ENCODE peak calls at places on chromosomes 16 and 17, in ten cellular contexts. D is stimulated activated effector memory CD8-positive, alpha-beta T cell treated with anti-CD3 and anti-CD28 coated beads, Interleukin-12 subunit alpha, Interleukin-12 subunit beta, amount 100 ng/mL, for 72 hours; G is T-cell; R is GF-D8; L is IMR-90; U is activated T-cell treated with anti-CD3 and anti-CD28 coated beads, Interleukin-2, amount 50 U/mL, for 1 hour; K is HFFc6; M is hepatic stellate cell; Z is coronary artery; I is posterior cingulate gyrus. B is an unnamed sample.

GRCh38 chr17:76314392-76315227 is 6.5 kb upstream of the QRICH2 start:
- DNase-seq in R (no peak), I (no peak), L (peak), Z (no peak), U (no peak), D (no peak), K (no peak), M (no peak), G (no peak), B (no peak)

GRCh38 chr16:31386157-31386984 is 6.8 kb upstream of the ITGAD start:
- DNase-seq in R (no peak), M (peak), K (peak), I (no peak), U (no peak), L (peak), Z (no peak), D (no peak), G (no peak), B (no peak)

GRCh38 chr16:54927125-54928015 is 3.3 kb upstream of the IRX5 start:
- DNase-seq in G (no peak), K (no peak), U (no peak), Z (no peak), R (no peak), M (no peak), I (no peak), L (no peak), D (no peak), B (no peak)

GRCh38 chr17:49836111-49837030 is 11.5 kb downstream of the TAC4 start:
- DNase-seq in I (no peak), R (no peak), M (no peak), L (peak), D (no peak), Z (no peak), G (no peak), U (no peak), K (no peak), B (no peak)

GRCh38 chr16:57732011-57732410 is 3.6 kb upstream of the KATNB1 start:
- DNase-seq in G (no peak), R (no peak), L (peak), K (peak), I (no peak), D (no peak), U (no peak), M (peak), Z (no peak), B (no peak)

GRCh38 chr16:25006504-25007055 is 8.6 kb downstream of the ARHGAP17 start:
- DNase-seq in R (peak), L (peak), G (no peak), U (no peak), Z (peak), K (peak), M (no peak), D (no peak), I (no peak), B (no peak)

GRCh38 chr17:61018938-61019337 is 341.3 kb downstream of the BCAS3 start:
- DNase-seq in R (no peak), M (no peak), K (no peak), G (no peak), Z (no peak), D (no peak), L (no peak), U (no peak), I (no peak), B (no peak)

GRCh38 chr17:40298726-40299125 is 10.3 kb upstream of the RARA start:
- DNase-seq in M (peak), D (no peak), U (no peak), Z (no peak), R (no peak), K (peak), G (no peak), I (no peak), L (peak), B (no peak)

GRCh38 chr17:60170835-60171752 is 21.3 kb downstream of the CA4 start:
- DNase-seq in R (no peak), I (peak), D (no peak), K (peak), U (no peak), G (no peak), L (peak), Z (no peak), M (no peak), B (no peak)

GRCh38 chr16:77898671-77899211 is 110.4 kb downstream of the VAT1L start:
- DNase-seq in L (peak), G (no peak), D (no peak), U (no peak), Z (no peak), I (no peak), K (no peak), M (no peak), R (no peak), B (no peak)

GRCh38 chr16:11133344-11133921 is 122.6 kb downstream of the SOCS1 start:
- DNase-seq in D (no peak), U (no peak), L (peak), M (peak), I (no peak), K (peak), R (no peak), Z (peak), G (no peak), B (no peak)

GRCh38 chr17:51035436-51035835 is 85.2 kb downstream of the SPAG9 start:
- DNase-seq in R (peak), G (no peak), L (peak), I (no peak), U (no peak), D (no peak), K (peak), M (peak), Z (no peak), B (no peak)

GRCh38 chr16:2964416-2965223 is 545 bp downstream of the KREMEN2 start:
- DNase-seq in U (peak), D (no peak), K (no peak), L (no peak), G (peak), M (no peak), Z (no peak), R (peak), I (no peak), B (peak)

GRCh38 chr16:8851761-8852403 is 16.9 kb downstream of the CARHSP1 start:
- DNase-seq in K (no peak), U (no peak), I (no peak), D (no peak), Z (no peak), M (no peak), L (no peak), R (no peak), G (no peak), B (no peak)

GRCh38 chr17:21453144-21453982 is 77.2 kb downstream of the KCNJ12 start:
- DNase-seq in U (no peak), R (no peak), G (no peak), I (no peak), K (no peak), M (no peak), D (no peak), L (no peak), Z (peak), B (no peak)

GRCh38 chr16:89448656-89449055 is 41.7 kb downstream of the ANKRD11 start:
- DNase-seq in D (no peak), K (no peak), G (no peak), M (no peak), R (no peak), U (no peak), L (no peak), I (no peak), Z (no peak), B (no peak)

GRCh38 chr17:8436169-8436932 is 667 bp downstream of the NDEL1 start:
- DNase-seq in Z (peak), L (peak), I (peak), G (peak), D (peak), K (peak), R (no peak), M (peak), U (no peak), B (peak)

GRCh38 chr17:70906808-70907207 is 737.5 kb downstream of the KCNJ2 start:
- DNase-seq in G (no peak), L (peak), I (no peak), D (no peak), Z (no peak), K (no peak), M (no peak), U (no peak), R (no peak), B (no peak)

GRCh38 chr16:57316390-57317017 is 32.0 kb upstream of the PLLP start:
- DNase-seq in Z (peak), M (peak), I (no peak), G (no peak), U (no peak), R (no peak), D (no peak), L (peak), K (peak), B (no peak)

GRCh38 chr17:75487351-75488070 is 27.8 kb downstream of the CASKIN2 start:
- DNase-seq in K (no peak), R (peak), I (no peak), M (peak), Z (peak), G (peak), L (no peak), U (peak), D (peak), B (peak)

GRCh38 chr16:75433732-75434413 is 570 bp upstream of the CFDP1 start:
- DNase-seq in U (no peak), Z (peak), R (peak), M (peak), G (peak), K (peak), D (peak), I (no peak), L (peak), B (no peak)

GRCh38 chr17:32551186-32551955 is 64.6 kb downstream of the CDK5R1 start:
- DNase-seq in Z (no peak), L (peak), K (peak), M (peak), R (no peak), D (no peak), G (no peak), I (no peak), U (no peak), B (no peak)

GRCh38 chr16:23061669-23062068 is 87.6 kb downstream of the USP31 start:
- DNase-seq in L (peak), M (no peak), K (peak), I (no peak), Z (no peak), G (no peak), U (no peak), R (no peak), D (no peak), B (no peak)

GRCh38 chr17:39597372-39598046 is 10.2 kb downstream of the NEUROD2 start:
- DNase-seq in D (no peak), Z (no peak), L (no peak), K (no peak), I (no peak), M (no peak), R (no peak), G (no peak), U (no peak), B (no peak)

B was measured in CD4-positive, alpha-beta T cell.